ENCODE peak calls at places on chromosomes 6 and 20, in four cellular contexts. Z is HepG2, I is A549, K is uterus. N is an unnamed sample.

GRCh38 chr6:16630035-16630643 is 131.1 kb downstream of the ATXN1 start:
- DNase-seq in K (no peak), I (no peak), Z (no peak), N (no peak)

GRCh38 chr6:12436683-12437082 is 146.5 kb downstream of the EDN1 start:
- DNase-seq in K (no peak), I (no peak), Z (peak), N (no peak)

GRCh38 chr6:139354177-139354576 is 20.3 kb downstream of the CITED2 start:
- DNase-seq in K (no peak), Z (no peak), I (no peak), N (no peak)

GRCh38 chr6:18216411-18216810 is 47.9 kb downstream of the DEK start:
- DNase-seq in K (no peak), I (no peak), Z (no peak), N (no peak)

GRCh38 chr6:168042426-168043192 is 36.4 kb downstream of the FRMD1 start:
- DNase-seq in K (no peak), I (no peak), Z (no peak), N (no peak)

GRCh38 chr6:144283781-144284473 is 1.2 kb upstream of the UTRN start:
- DNase-seq in I (peak), Z (no peak), K (no peak), N (no peak)

GRCh38 chr20:37989601-37990001 is 43.7 kb downstream of the TTI1 start:
- DNase-seq in Z (no peak), I (no peak), K (peak), N (no peak)

GRCh38 chr20:23094213-23094896 is 8.2 kb upstream of the CD93 start:
- DNase-seq in Z (no peak), K (no peak), I (no peak), N (no peak)

GRCh38 chr6:150691463-150691862 is 91.8 kb downstream of the PLEKHG1 start:
- DNase-seq in Z (no peak), K (no peak), I (no peak), N (no peak)

GRCh38 chr6:108565091-108565766 is 4.5 kb downstream of the FOXO3 start:
- DNase-seq in Z (no peak), K (no peak), I (no peak), N (peak)

GRCh38 chr6:5569491-5569890 is 308.2 kb downstream of the FARS2 start:
- DNase-seq in Z (no peak), K (no peak), I (no peak), N (no peak)

GRCh38 chr6:113361014-113361645 is 496.0 kb upstream of the MARCKS start:
- DNase-seq in K (no peak), I (no peak), Z (peak), N (no peak)

GRCh38 chr6:26322645-26323482 is 42.1 kb upstream of the BTN3A2 start:
- DNase-seq in Z (peak), I (no peak), K (peak), N (peak)

GRCh38 chr6:9711313-9711712 is 703.6 kb downstream of the TFAP2A start:
- DNase-seq in Z (no peak), I (no peak), K (no peak), N (no peak)

GRCh38 chr20:10242166-10242565 is 23.5 kb downstream of the SNAP25 start:
- DNase-seq in Z (no peak), K (no peak), I (no peak), N (no peak)

GRCh38 chr6:63529498-63529897 is 42.8 kb upstream of the LOC128125822 start:
- DNase-seq in I (no peak), Z (no peak), K (no peak), N (no peak)

GRCh38 chr20:34179636-34180360 is 61.4 kb upstream of the ASIP start:
- DNase-seq in I (no peak), K (no peak), Z (no peak), N (no peak)

DNA sequence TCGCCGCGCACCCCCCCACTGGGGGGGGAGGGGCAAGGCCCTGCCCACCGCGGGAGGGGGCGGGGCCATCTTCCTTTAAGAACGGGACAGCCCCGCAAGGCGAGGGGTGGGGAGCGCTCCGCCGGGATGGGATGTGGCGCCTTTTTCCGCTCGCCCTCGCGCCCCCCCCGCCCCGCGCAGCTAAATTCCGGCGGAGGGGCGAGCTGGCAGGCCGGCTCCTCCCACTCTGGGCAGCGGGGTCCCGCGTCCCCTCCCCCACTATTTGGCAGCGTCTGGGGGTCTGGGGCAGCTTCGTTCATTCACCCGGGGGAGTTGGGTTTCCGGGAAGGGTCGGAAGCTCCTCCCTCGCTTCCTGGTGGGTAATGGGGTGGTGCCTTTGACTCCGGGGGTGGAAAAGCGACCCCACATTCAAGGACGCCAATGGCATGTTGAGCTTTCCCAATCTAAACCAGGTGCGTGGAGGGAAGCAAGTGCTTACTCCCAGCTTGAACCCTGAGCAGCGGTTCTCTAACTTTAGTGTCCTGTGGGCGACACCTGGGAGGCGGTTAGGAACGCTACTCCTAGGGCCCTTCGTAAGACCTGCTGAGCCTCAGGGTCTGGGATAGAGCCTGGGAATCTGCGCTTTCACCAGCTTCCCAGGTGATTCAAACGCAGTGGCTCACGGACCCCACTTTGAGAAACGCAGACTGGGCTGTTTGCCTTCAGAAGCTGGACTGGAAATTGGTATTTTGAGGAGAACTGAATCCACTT is 927 bp downstream of the ASXL1 start:
- DNase-seq in K (peak), I (peak), Z (peak), N (peak)
- TF ChIP-seq POLR2A in K (peak), I (peak), Z (peak), N (peak)

GRCh38 chr6:154479388-154480143 is 30.9 kb downstream of the CNKSR3 start:
- DNase-seq in I (no peak), K (no peak), Z (no peak), N (no peak)

GRCh38 chr6:154481541-154482013 is 28.9 kb downstream of the CNKSR3 start:
- DNase-seq in K (no peak), I (no peak), Z (no peak), N (peak)

GRCh38 chr6:154485784-154486183 is 24.7 kb downstream of the CNKSR3 start:
- DNase-seq in K (no peak), Z (no peak), I (no peak), N (peak)

GRCh38 chr6:154480144-154480639 is 30.3 kb downstream of the CNKSR3 start:
- DNase-seq in I (no peak), K (no peak), Z (no peak), N (no peak)

DNA sequence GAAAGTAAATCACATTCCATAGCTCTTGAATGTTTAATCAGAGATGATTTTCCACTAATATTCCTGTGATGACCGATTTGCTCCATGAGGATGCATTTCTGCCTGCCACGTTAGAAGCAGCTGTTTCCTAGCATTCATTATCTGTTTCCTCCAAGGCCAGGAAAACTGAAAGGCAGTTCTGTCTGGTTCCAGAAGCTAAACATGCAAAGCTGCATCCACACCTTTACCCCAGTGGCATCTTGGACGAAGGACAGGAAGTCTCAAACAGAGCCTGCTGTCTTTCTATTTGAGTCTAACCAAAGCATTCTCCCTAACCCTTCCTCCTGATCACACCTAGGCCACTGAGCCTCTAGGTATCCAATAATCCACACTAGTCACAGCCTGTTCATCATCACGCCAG is 27.6 kb downstream of the CNKSR3 start:
- DNase-seq in Z (no peak), I (no peak), K (peak), N (no peak)
- TF ChIP-seq POLR2A in Z (no peak), I (no peak), K (no peak), N (no peak)

DNA sequence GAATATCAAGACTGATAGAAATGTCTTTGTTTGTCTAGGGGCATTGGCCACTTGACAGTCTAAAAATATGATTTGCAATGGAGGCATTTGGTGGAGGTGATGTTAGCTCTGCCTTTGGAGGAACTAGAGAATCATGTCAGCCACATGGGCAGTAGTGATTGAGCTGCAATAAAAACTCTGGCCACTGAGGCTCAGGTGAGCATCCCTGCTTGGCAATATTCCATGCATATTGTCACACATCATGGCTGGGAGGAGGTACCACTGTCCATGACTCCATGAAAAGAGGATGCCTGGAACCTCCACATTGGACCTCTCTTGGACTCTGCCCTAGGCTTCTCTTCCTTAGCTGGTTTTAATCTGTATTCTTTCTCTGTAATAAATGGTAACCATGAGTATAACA is 10.6 kb upstream of the CD83 start:
- DNase-seq in Z (no peak), K (no peak), I (no peak), N (no peak)
- TF ChIP-seq POLR2A in Z (no peak), K (no peak), I (no peak), N (no peak)

GRCh38 chr6:158026054-158026900 is 44.6 kb downstream of the SYNJ2 start:
- DNase-seq in I (peak), Z (peak), K (peak), N (peak)

GRCh38 chr6:158028876-158029275 is 47.2 kb downstream of the SYNJ2 start:
- DNase-seq in Z (no peak), K (no peak), I (no peak), N (no peak)

GRCh38 chr6:158028421-158028820 is 46.8 kb downstream of the SYNJ2 start:
- DNase-seq in Z (no peak), I (no peak), K (no peak), N (no peak)

GRCh38 chr6:158027590-158028285 is 46.1 kb downstream of the SYNJ2 start:
- DNase-seq in K (peak), I (no peak), Z (no peak), N (no peak)

GRCh38 chr6:158026901-158027589 is 45.4 kb downstream of the SYNJ2 start:
- DNase-seq in K (no peak), Z (no peak), I (no peak), N (no peak)
- TF ChIP-seq POLR2A in K (no peak), Z (no peak), I (no peak), N (peak)

N was measured in erythroblast.